ENCODE peak calls at places on chromosomes 4 and X, in four cellular contexts. X, L, D and W are unnamed samples.

GRCh38 chrX:115892056-115892708 is 278.4 kb upstream of the AGTR2 start:
- DNase-seq in X (peak), D (no peak), L (no peak), W (no peak)

GRCh38 chr4:118587116-118587869 is 97.9 kb upstream of the METTL14 start:
- DNase-seq in L (no peak), X (no peak), D (no peak), W (no peak)

GRCh38 chr4:153517159-153517558 is 51.0 kb downstream of the TMEM131L start:
- DNase-seq in X (no peak), D (no peak), L (no peak), W (no peak)

GRCh38 chrX:110853610-110854009 is 58.0 kb upstream of the CHRDL1 start:
- DNase-seq in L (no peak), D (no peak), X (peak), W (no peak)

GRCh38 chrX:154531626-154532025 is 15.0 kb downstream of the G6PD start:
- DNase-seq in L (peak), X (no peak), D (no peak), W (peak)

GRCh38 chrX:125622899-125623298 is 303.2 kb downstream of the TEX13C start:
- DNase-seq in X (no peak), L (no peak), D (no peak), W (no peak)

GRCh38 chr4:65635051-65635821 is 35.1 kb downstream of the EPHA5 start:
- DNase-seq in X (no peak), D (no peak), L (no peak), W (peak)

GRCh38 chr4:182711211-182711610 is 206.0 kb downstream of the DCTD start:
- DNase-seq in D (no peak), L (no peak), X (no peak), W (no peak)